ENCODE peak calls at places on chromosomes 3 and 15, in seven cellular contexts. F, S, M, H, G, D and Z are unnamed samples.

GRCh38 chr3:106119691-106120090 is 250.9 kb upstream of the CBLB start:
- DNase-seq in F (peak; percentile 89), S (peak; percentile 13), M (no peak), H (no peak), G (no peak), D (peak; percentile 34), Z (no peak)

GRCh38 chr3:122310361-122310760 is 14.7 kb upstream of the CSTA start:
- DNase-seq in F (no peak), S (no peak), M (no peak), H (no peak), G (no peak), D (peak; percentile 30), Z (no peak)

GRCh38 chr3:154778057-154778456 is 302.1 kb upstream of the MME start:
- DNase-seq in F (no peak), S (no peak), M (no peak), H (no peak), G (no peak), D (no peak), Z (no peak)

GRCh38 chr3:69250014-69250413 is 127.6 kb upstream of the LMOD3 start:
- DNase-seq in F (peak; percentile 23), S (peak; percentile 87), M (no peak), H (no peak), G (no peak), D (no peak), Z (no peak)

GRCh38 chr3:124995460-124995994 is 60.3 kb downstream of the HEG1 start:
- DNase-seq in F (peak; percentile 49), S (peak; percentile 86), M (peak; percentile 54), H (peak; percentile 42), G (peak; percentile 79), D (peak; percentile 75), Z (peak; percentile 76)

GRCh38 chr3:65963787-65964707 is 74.7 kb downstream of the MAGI1 start:
- DNase-seq in F (peak; percentile 96), S (peak; percentile 20), M (peak; percentile 31), H (no peak), G (no peak), D (peak; percentile 74), Z (no peak)

GRCh38 chr15:33425149-33425548 is 114.4 kb downstream of the RYR3 start:
- DNase-seq in F (peak; percentile 32), S (no peak), M (no peak), H (no peak), G (no peak), D (no peak), Z (no peak)

GRCh38 chr15:35843453-35843852 is 297.5 kb upstream of the DPH6 start:
- DNase-seq in F (no peak), S (no peak), M (no peak), H (no peak), G (no peak), D (no peak), Z (no peak)

GRCh38 chr3:129688310-129688895 is 81.9 kb upstream of the PLXND1 start:
- DNase-seq in F (peak; percentile 87), S (peak; percentile 88), M (no peak), H (no peak), G (no peak), D (no peak), Z (no peak)

GRCh38 chr3:7285502-7285901 is 424.6 kb downstream of the GRM7 start:
- DNase-seq in F (no peak), S (peak; percentile 49), M (no peak), H (no peak), G (no peak), D (no peak), Z (peak; percentile 52)

GRCh38 chr3:183033746-183034145 is 53.4 kb upstream of the DCUN1D1 start:
- DNase-seq in F (peak; percentile 75), S (no peak), M (no peak), H (no peak), G (no peak), D (no peak), Z (no peak)

GRCh38 chr3:47323431-47324277 is 40.9 kb downstream of the KLHL18 start:
- DNase-seq in F (peak; percentile 48), S (no peak), M (peak; percentile 64), H (no peak), G (no peak), D (peak; percentile 88), Z (no peak)

GRCh38 chr15:66633346-66633745 is 67.5 kb upstream of the LCTL start:
- DNase-seq in F (no peak), S (no peak), M (no peak), H (no peak), G (no peak), D (no peak), Z (no peak)

GRCh38 chr3:140207541-140207940 is 272.6 kb downstream of the CLSTN2 start:
- DNase-seq in F (no peak), S (no peak), M (no peak), H (no peak), G (no peak), D (no peak), Z (no peak)

GRCh38 chr3:114519415-114519814 is 225.6 kb downstream of the TIGIT start:
- DNase-seq in F (peak; percentile 81), S (peak; percentile 78), M (peak; percentile 38), H (no peak), G (no peak), D (no peak), Z (peak; percentile 67)

GRCh38 chr3:187015903-187016638 is 85.7 kb downstream of the ST6GAL1 start:
- DNase-seq in F (no peak), S (no peak), M (no peak), H (peak; percentile 82), G (no peak), D (no peak), Z (peak; percentile 82)

GRCh38 chr3:46668116-46668515 is 25.4 kb downstream of the ALS2CL start:
- DNase-seq in F (no peak), S (no peak), M (no peak), H (no peak), G (no peak), D (no peak), Z (no peak)

GRCh38 chr3:173745952-173746682 is 348.6 kb downstream of the NLGN1 start:
- DNase-seq in F (peak; percentile 78), S (peak; percentile 23), M (peak; percentile 13), H (no peak), G (no peak), D (peak; percentile 46), Z (no peak)

GRCh38 chr15:101027273-101027901 is 108.2 kb downstream of the LRRK1 start:
- DNase-seq in F (no peak), S (no peak), M (no peak), H (no peak), G (no peak), D (no peak), Z (no peak)

GRCh38 chr3:123085293-123085949 is 18.6 kb downstream of the PDIA5 start:
- DNase-seq in F (no peak), S (no peak), M (no peak), H (no peak), G (no peak), D (no peak), Z (no peak)

GRCh38 chr3:113242091-113242581 is 30.8 kb downstream of the BOC start:
- DNase-seq in F (peak; percentile 81), S (no peak), M (no peak), H (no peak), G (no peak), D (no peak), Z (no peak)
- H3K27ac ChIP-seq in F (peak overlapping the region; percentile 70), S (peak overlapping the region; percentile 51), M (no peak overlapping the region), H (no peak overlapping the region), G (no peak overlapping the region), D (no peak overlapping the region), Z (no peak overlapping the region)

GRCh38 chr3:149450281-149450680 is 24.2 kb upstream of the TM4SF4 start:
- DNase-seq in F (peak; percentile 38), S (no peak), M (no peak), H (no peak), G (peak; percentile 24), D (no peak), Z (no peak)
- H3K4me3 ChIP-seq in F (no peak overlapping the region), S (no peak overlapping the region), M (no peak overlapping the region), H (no peak overlapping the region), G (no peak overlapping the region), D (no peak overlapping the region), Z (no peak overlapping the region)

GRCh38 chr15:99702895-99703602 is 30.2 kb downstream of the LYSMD4 start:
- DNase-seq in F (peak; percentile 47), S (no peak), M (no peak), H (no peak), G (no peak), D (no peak), Z (no peak)
- H3K9me2 ChIP-seq in F (no peaks in the 10 kb centered on the region), S (no peaks in the 10 kb centered on the region), M (no peaks in the 10 kb centered on the region), H (no peaks in the 10 kb centered on the region), G (no peaks in the 10 kb centered on the region), D (no peaks in the 10 kb centered on the region), Z (no peaks in the 10 kb centered on the region)

GRCh38 chr3:120699333-120699732 is 17.3 kb upstream of the HGD start:
- DNase-seq in F (no peak), S (no peak), M (no peak), H (no peak), G (no peak), D (no peak), Z (no peak)

GRCh38 chr3:120688121-120688520 is 6.1 kb upstream of the HGD start:
- DNase-seq in F (peak; percentile 66), S (no peak), M (no peak), H (peak; percentile 43), G (peak; percentile 28), D (no peak), Z (peak; percentile 72)

GRCh38 chr3:120689395-120689794 is 7.4 kb upstream of the HGD start:
- DNase-seq in F (no peak), S (no peak), M (no peak), H (no peak), G (no peak), D (no peak), Z (no peak)

GRCh38 chr3:120693439-120694172 is 11.6 kb upstream of the HGD start:
- DNase-seq in F (peak; percentile 54), S (no peak), M (no peak), H (no peak), G (no peak), D (peak; percentile 83), Z (no peak)
- H3K27ac ChIP-seq in F (peak overlapping the region; percentile 55), S (no peak overlapping the region), M (peak overlapping the region; percentile 66), H (no peak overlapping the region), G (no peak overlapping the region), D (peak overlapping the region; percentile 47), Z (no peak overlapping the region)